ENCODE peak calls at places on chromosomes 7 and 10, in nine cellular contexts. G is CD8-positive, alpha-beta T cell; N is upper lobe of right lung; D is lower lobe of right lung; X is heart right ventricle; V is foreskin keratinocyte; P is pancreas; S is right cardiac atrium; C is GM23338. B is an unnamed sample. For H3K4me1, the result is how much of the 10 kb centered on the place peaks cover.

GRCh38 chr7:45872116-45873034 is 507 bp downstream of the CCDC201 start:
- ATAC-seq in G (no peak), N (peak), D (no peak), X (no peak), V (no peak), P (peak), S (no peak), C (peak), B (no peak)

GRCh38 chr10:4062072-4062471 is 277.1 kb upstream of the KLF6 start:
- ATAC-seq in G (no peak), N (no peak), D (peak), X (peak), V (no peak), P (no peak), S (no peak), C (no peak), B (peak)

GRCh38 chr7:78587443-78588044 is 789.0 kb downstream of the PHTF2 start:
- ATAC-seq in G (no peak), N (no peak), D (no peak), X (no peak), V (no peak), P (no peak), S (no peak), C (peak), B (no peak)

GRCh38 chr7:83014546-83014945 is 148.1 kb downstream of the PCLO start:
- ATAC-seq in G (no peak), N (no peak), D (no peak), X (no peak), V (no peak), P (no peak), S (no peak), C (no peak), B (no peak)

GRCh38 chr10:71255817-71256660 is 43.7 kb downstream of the UNC5B start:
- ATAC-seq in G (no peak), N (peak), D (peak), X (peak), V (peak), P (peak), S (peak), C (no peak), B (no peak)

GRCh38 chr7:13179775-13180448 is 492.5 kb downstream of the ARL4A start:
- ATAC-seq in G (no peak), N (no peak), D (no peak), X (peak), V (no peak), P (no peak), S (peak), C (no peak), B (peak)

GRCh38 chr7:77576856-77577255 is 39.8 kb downstream of the PTPN12 start:
- ATAC-seq in G (no peak), N (no peak), D (no peak), X (no peak), V (no peak), P (no peak), S (no peak), C (no peak), B (no peak)

GRCh38 chr7:102214477-102215072 is 72.1 kb upstream of the SH2B2 start:
- ATAC-seq in G (no peak), N (no peak), D (no peak), X (peak), V (no peak), P (no peak), S (peak), C (no peak), B (no peak)

GRCh38 chr7:33054261-33054964 is 8.2 kb downstream of the NT5C3A start:
- ATAC-seq in G (peak), N (no peak), D (no peak), X (no peak), V (peak), P (no peak), S (peak), C (no peak), B (no peak)

GRCh38 chr10:17256627-17257026 is 28.6 kb downstream of the VIM start:
- ATAC-seq in G (no peak), N (no peak), D (no peak), X (no peak), V (no peak), P (no peak), S (no peak), C (no peak), B (no peak)

GRCh38 chr10:78169214-78169613 is 135.6 kb downstream of the RPS24 start:
- ATAC-seq in G (no peak), N (no peak), D (no peak), X (no peak), V (no peak), P (no peak), S (no peak), C (no peak), B (no peak)

GRCh38 chr10:122181055-122181732 is 89.9 kb upstream of the BTBD16 start:
- ATAC-seq in G (no peak), N (no peak), D (peak), X (no peak), V (peak), P (no peak), S (no peak), C (no peak), B (no peak)

GRCh38 chr7:73446716-73447115 is 13.1 kb downstream of the FZD9 start:
- ATAC-seq in G (no peak), N (no peak), D (no peak), X (no peak), V (no peak), P (no peak), S (no peak), C (no peak), B (no peak)

GRCh38 chr7:44447874-44448425 is 42.5 kb downstream of the NUDCD3 start:
- ATAC-seq in G (no peak), N (no peak), D (no peak), X (no peak), V (no peak), P (no peak), S (no peak), C (no peak), B (no peak)

GRCh38 chr10:23081156-23081833 is 14.1 kb upstream of the MSRB2 start:
- ATAC-seq in G (no peak), N (no peak), D (no peak), X (peak), V (peak), P (peak), S (peak), C (no peak), B (peak)

GRCh38 chr7:151721694-151722093 is 155.2 kb downstream of the PRKAG2 start:
- ATAC-seq in G (no peak), N (peak), D (peak), X (peak), V (no peak), P (peak), S (peak), C (no peak), B (no peak)

GRCh38 chr7:47738563-47739166 is 156.8 kb upstream of the TNS3 start:
- ATAC-seq in G (no peak), N (no peak), D (no peak), X (no peak), V (no peak), P (no peak), S (no peak), C (peak), B (no peak)

GRCh38 chr7:74387606-74388005 is 66.1 kb upstream of the GTF2IRD1 start:
- ATAC-seq in G (no peak), N (no peak), D (no peak), X (no peak), V (no peak), P (peak), S (no peak), C (no peak), B (no peak)

GRCh38 chr10:53601260-53601875 is 828.8 kb upstream of the MBL2 start:
- ATAC-seq in G (no peak), N (peak), D (peak), X (no peak), V (no peak), P (peak), S (no peak), C (no peak), B (no peak)

GRCh38 chr10:34427911-34428216 is 387.2 kb downstream of the PARD3 start:
- ATAC-seq in G (no peak), N (no peak), D (no peak), X (no peak), V (no peak), P (no peak), S (no peak), C (peak), B (no peak)

GRCh38 chr10:61166489-61166888 is 222.5 kb upstream of the RHOBTB1 start:
- ATAC-seq in G (no peak), N (no peak), D (no peak), X (no peak), V (no peak), P (no peak), S (no peak), C (no peak), B (no peak)

GRCh38 chr7:157278791-157279678 is 57.8 kb upstream of the DNAJB6 start:
- ATAC-seq in G (no peak), N (peak), D (peak), X (peak), V (peak), P (peak), S (peak), C (peak), B (peak)

GRCh38 chr7:101912711-101913110 is 95.3 kb downstream of the CUX1 start:
- ATAC-seq in G (no peak), N (no peak), D (no peak), X (no peak), V (no peak), P (no peak), S (peak), C (no peak), B (no peak)

GRCh38 chr10:74936577-74937445 is 110.4 kb downstream of the KAT6B start:
- ATAC-seq in G (no peak), N (no peak), D (peak), X (no peak), V (no peak), P (peak), S (no peak), C (no peak), B (no peak)
- H3K27ac ChIP-seq in G (no peak), N (no peak), D (no peak), X (no peak), V (no peak), P (peak), S (no peak), C (no peak), B (peak)

GRCh38 chr10:74837750-74838149 is 11.3 kb downstream of the KAT6B start:
- ATAC-seq in G (no peak), N (no peak), D (no peak), X (no peak), V (no peak), P (no peak), S (no peak), C (no peak), B (no peak)
- H3K4me1 ChIP-seq in G (under half), N (under half), D (under half), X (under half), V (under half), P (under half), S (under half), C (under half), B (half or more)

GRCh38 chr7:68550027-68550426 is 1048.2 kb upstream of the AUTS2 start:
- ATAC-seq in G (no peak), N (no peak), D (no peak), X (no peak), V (no peak), P (no peak), S (no peak), C (no peak), B (no peak)
- H3K27ac ChIP-seq in G (no peak), N (no peak), D (no peak), X (no peak), V (no peak), P (no peak), S (no peak), C (no peak), B (no peak)

GRCh38 chr10:64036306-64036930 is 515.2 kb downstream of the REEP3 start:
- ATAC-seq in G (no peak), N (no peak), D (no peak), X (peak), V (no peak), P (no peak), S (no peak), C (no peak), B (no peak)
- H3K4me1 ChIP-seq in G (under half), N (under half), D (under half), X (under half), V (under half), P (under half), S (under half), C (under half), B (under half)

DNA sequence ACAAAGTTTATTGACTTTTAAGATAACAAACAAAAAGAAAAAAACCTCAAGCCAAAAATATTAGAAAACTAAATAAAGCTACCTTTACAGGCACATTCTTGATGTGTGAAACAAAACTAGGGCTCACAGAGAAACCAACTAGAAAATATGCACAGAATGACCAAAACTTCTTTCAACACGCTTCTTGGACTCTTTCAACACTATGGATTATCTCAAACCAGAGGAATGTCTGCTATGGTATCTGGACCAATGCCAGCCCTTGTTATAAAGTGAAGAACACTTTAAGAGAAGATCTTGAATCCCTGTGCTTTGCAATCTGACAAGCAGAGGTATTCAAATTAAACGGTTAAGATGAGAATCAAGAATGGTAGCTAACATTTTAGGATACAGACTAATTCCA is 76.6 kb downstream of the DNAJC1 start:
- ATAC-seq in G (no peak), N (peak), D (peak), X (no peak), V (peak), P (peak), S (no peak), C (no peak), B (no peak)
- H3K27ac ChIP-seq in G (no peak), N (no peak), D (no peak), X (no peak), V (no peak), P (no peak), S (no peak), C (no peak), B (no peak)

GRCh38 chr10:113056468-113057021 is 106.5 kb downstream of the TCF7L2 start:
- ATAC-seq in G (no peak), N (peak), D (no peak), X (no peak), V (peak), P (peak), S (no peak), C (no peak), B (no peak)

GRCh38 chr10:113059001-113059780 is 109.1 kb downstream of the TCF7L2 start:
- ATAC-seq in G (no peak), N (no peak), D (peak), X (peak), V (no peak), P (peak), S (peak), C (no peak), B (peak)

GRCh38 chr10:113060221-113061053 is 110.4 kb downstream of the TCF7L2 start:
- ATAC-seq in G (no peak), N (peak), D (peak), X (peak), V (no peak), P (peak), S (peak), C (no peak), B (peak)

GRCh38 chr10:113056030-113056429 is 106.0 kb downstream of the TCF7L2 start:
- ATAC-seq in G (no peak), N (no peak), D (no peak), X (no peak), V (no peak), P (no peak), S (no peak), C (no peak), B (no peak)

GRCh38 chr10:113058175-113058961 is 108.3 kb downstream of the TCF7L2 start:
- ATAC-seq in G (no peak), N (peak), D (peak), X (no peak), V (no peak), P (peak), S (peak), C (peak), B (peak)
- H3K4me1 ChIP-seq in G (under half), N (under half), D (half or more), X (under half), V (under half), P (under half), S (under half), C (half or more), B (under half)

DNA sequence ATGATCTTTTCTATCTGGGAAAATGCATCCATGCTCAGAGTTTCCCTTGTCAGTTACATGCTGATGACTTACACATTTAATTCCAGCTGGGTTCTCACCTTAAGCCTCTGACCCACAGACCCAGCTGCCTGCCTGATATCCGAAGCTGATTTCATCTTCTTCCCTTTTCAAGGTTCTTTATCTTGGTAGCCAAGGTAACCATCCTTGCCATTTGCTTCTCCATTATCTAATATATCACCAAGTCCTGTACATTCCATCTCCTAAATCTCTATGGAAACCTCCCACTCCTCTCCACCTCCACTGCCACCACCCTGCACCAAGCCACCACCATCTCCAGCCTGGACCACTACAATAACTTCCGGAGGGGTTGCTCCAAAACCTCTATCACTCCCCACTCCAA is 19.9 kb downstream of the SCRN1 start:
- ATAC-seq in G (no peak), N (no peak), D (no peak), X (no peak), V (no peak), P (no peak), S (no peak), C (no peak), B (no peak)
- H3K27ac ChIP-seq in G (no peak), N (no peak), D (no peak), X (no peak), V (no peak), P (no peak), S (no peak), C (no peak), B (no peak)

GRCh38 chr7:130853503-130854279 is 119.7 kb upstream of the KLF14 start:
- ATAC-seq in G (no peak), N (no peak), D (no peak), X (no peak), V (peak), P (no peak), S (no peak), C (no peak), B (no peak)
- H3K4me1 ChIP-seq in G (under half), N (under half), D (under half), X (under half), V (under half), P (under half), S (under half), C (under half), B (under half)

GRCh38 chr10:21499580-21499909 is 25.9 kb downstream of the SKIDA1 start:
- ATAC-seq in G (no peak), N (no peak), D (no peak), X (no peak), V (no peak), P (no peak), S (no peak), C (no peak), B (no peak)

GRCh38 chr10:21500578-21500910 is 24.9 kb downstream of the SKIDA1 start:
- ATAC-seq in G (no peak), N (no peak), D (no peak), X (no peak), V (no peak), P (no peak), S (no peak), C (peak), B (no peak)

GRCh38 chr10:21498977-21499376 is 26.5 kb downstream of the SKIDA1 start:
- ATAC-seq in G (no peak), N (no peak), D (no peak), X (no peak), V (no peak), P (no peak), S (no peak), C (no peak), B (no peak)

GRCh38 chr10:21501109-21501508 is 24.4 kb downstream of the SKIDA1 start:
- ATAC-seq in G (no peak), N (no peak), D (no peak), X (no peak), V (no peak), P (no peak), S (no peak), C (peak), B (no peak)

DNA sequence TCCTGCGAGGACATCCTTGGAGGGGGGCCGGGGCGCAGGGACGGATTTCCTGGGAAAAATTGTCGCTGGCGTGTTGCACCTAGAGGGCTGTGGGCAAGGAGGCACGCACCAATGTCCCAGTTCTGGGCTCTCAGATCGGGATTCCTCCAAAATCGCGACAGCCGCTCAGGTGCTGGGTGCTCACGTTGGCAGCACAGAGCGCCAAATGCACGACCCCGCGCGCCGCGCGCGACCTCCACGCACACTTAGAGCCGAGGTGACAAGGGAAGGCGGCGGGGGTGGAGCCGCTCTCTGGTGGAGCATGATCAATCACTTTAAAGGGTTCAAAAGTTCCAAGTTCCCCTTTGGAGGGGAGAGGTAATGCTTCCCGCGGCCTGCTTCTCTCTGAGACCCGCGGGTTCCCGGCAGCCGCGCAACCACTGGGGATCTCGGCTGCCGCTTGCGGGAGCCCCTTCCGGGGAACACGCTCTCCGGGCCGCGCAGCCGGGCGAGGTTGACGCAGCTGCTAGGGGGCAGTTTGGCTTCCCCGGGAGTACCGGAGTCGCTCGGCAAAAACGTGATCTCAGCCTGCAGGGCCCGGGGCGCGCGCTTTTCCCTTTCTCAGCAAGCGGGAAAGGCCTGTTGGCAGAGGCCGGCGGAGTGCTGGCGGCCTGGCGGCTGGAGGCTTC is 25.4 kb downstream of the SKIDA1 start:
- ATAC-seq in G (no peak), N (no peak), D (no peak), X (no peak), V (no peak), P (no peak), S (no peak), C (no peak), B (no peak)
- H3K27ac ChIP-seq in G (no peak), N (no peak), D (no peak), X (no peak), V (no peak), P (no peak), S (peak), C (no peak), B (no peak)

DNA sequence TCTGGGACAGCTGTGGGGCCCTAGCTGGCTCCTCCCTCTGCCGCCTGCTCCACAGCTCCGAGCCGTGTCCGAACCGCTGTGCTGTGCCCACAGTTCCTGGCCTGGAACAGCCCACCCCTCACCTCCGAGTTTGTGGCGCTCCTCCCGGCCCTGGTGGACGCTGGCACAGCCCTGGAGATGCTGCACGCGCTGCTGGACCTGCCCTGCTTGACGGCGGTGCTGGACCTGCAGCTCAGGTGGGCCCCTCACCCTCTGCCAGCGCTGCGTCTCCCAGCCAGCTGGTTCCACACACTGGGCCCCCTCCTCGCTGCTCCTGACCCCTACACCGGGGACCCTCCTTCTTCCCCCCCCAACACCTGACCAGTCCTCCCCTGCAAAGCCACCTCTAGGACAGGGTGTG is 12.1 kb downstream of the AP5Z1 start:
- ATAC-seq in G (no peak), N (no peak), D (no peak), X (no peak), V (no peak), P (no peak), S (no peak), C (no peak), B (no peak)
- H3K4me1 ChIP-seq in G (under half), N (under half), D (under half), X (under half), V (under half), P (under half), S (under half), C (under half), B (under half)

B was measured in gastroesophageal sphincter.